ENCODE peak calls at places on chromosome 14, in six cellular contexts. S, L, Q, R, T and N are unnamed samples.
A peak's percentile ranks its signal among the peaks of the same experiment; 100 is the strongest.

GRCh38 chr14:34212574-34212973 is 249.5 kb downstream of the SPTSSA start:
- DNase-seq in L (no peak), T (no peak), Q (no peak), S (no peak), R (no peak), N (no peak)

GRCh38 chr14:21192875-21193535 is 37.1 kb upstream of the OR5AU1 start:
- DNase-seq in Q (no peak), S (no peak), T (no peak), L (no peak), R (no peak), N (no peak)

GRCh38 chr14:41925409-41925808 is 318.7 kb downstream of the LRFN5 start:
- DNase-seq in R (no peak), L (peak; percentile 56), Q (no peak), T (no peak), S (peak; percentile 59), N (no peak)

GRCh38 chr14:58298880-58299664 is 717 bp downstream of the ARID4A start:
- DNase-seq in R (no peak), L (no peak), S (no peak), T (no peak), Q (peak; percentile 29), N (peak; percentile 17)

GRCh38 chr14:91349481-91350074 is 68.0 kb downstream of the CCDC88C start:
- DNase-seq in T (no peak), R (no peak), S (no peak), Q (no peak), L (no peak), N (peak; percentile 29)

GRCh38 chr14:105481886-105482454 is 4.7 kb upstream of the CRIP1 start:
- DNase-seq in S (peak; percentile 99), Q (peak; percentile 90), R (peak; percentile 47), L (peak; percentile 97), T (peak; percentile 97), N (peak; percentile 96)

GRCh38 chr14:45028107-45028626 is 55.7 kb upstream of the PRPF39 start:
- DNase-seq in T (no peak), Q (no peak), S (no peak), L (no peak), R (no peak), N (no peak)

GRCh38 chr14:68495101-68495637 is 297.7 kb downstream of the ZFP36L1 start:
- DNase-seq in R (no peak), S (no peak), T (no peak), L (no peak), Q (no peak), N (peak; percentile 18)

GRCh38 chr14:92437309-92437708 is 76.3 kb upstream of the RIN3 start:
- DNase-seq in L (no peak), R (no peak), S (no peak), Q (no peak), T (no peak), N (no peak)

GRCh38 chr14:103126873-103127304 is 3.6 kb downstream of the TNFAIP2 start:
- DNase-seq in S (no peak), L (no peak), T (no peak), R (no peak), Q (no peak), N (no peak)

GRCh38 chr14:79515158-79515557 is 696.1 kb downstream of the DIO2 start:
- DNase-seq in R (no peak), L (no peak), S (no peak), T (no peak), Q (no peak), N (no peak)

GRCh38 chr14:66495214-66496098 is 9.3 kb downstream of the CCDC196 start:
- DNase-seq in Q (peak; percentile 6), S (peak; percentile 85), R (no peak), T (peak; percentile 39), L (peak; percentile 62), N (no peak)

GRCh38 chr14:84017533-84017932 is 1512.4 kb upstream of the FLRT2 start:
- DNase-seq in R (no peak), T (no peak), Q (no peak), S (no peak), L (no peak), N (no peak)

GRCh38 chr14:68934034-68934433 is 45.1 kb downstream of the ACTN1 start:
- DNase-seq in T (no peak), Q (no peak), S (no peak), R (no peak), L (no peak), N (no peak)

GRCh38 chr14:102493096-102493495 is 16.5 kb downstream of the ANKRD9 start:
- DNase-seq in S (no peak), R (no peak), Q (no peak), L (no peak), T (no peak), N (no peak)

GRCh38 chr14:81329640-81330385 is 70.3 kb downstream of the STON2 start:
- DNase-seq in Q (no peak), S (no peak), L (no peak), R (no peak), T (no peak), N (no peak)

GRCh38 chr14:98906123-98906995 is 365.6 kb downstream of the BCL11B start:
- DNase-seq in L (peak; percentile 75), T (peak; percentile 47), S (no peak), Q (no peak), R (no peak), N (no peak)

GRCh38 chr14:64745511-64746041 is 41.4 kb downstream of the PLEKHG3 start:
- DNase-seq in Q (no peak), R (no peak), L (no peak), S (peak; percentile 17), T (no peak), N (no peak)

GRCh38 chr14:106586098-106586704 is 1059.8 kb downstream of the TMEM121 start:
- DNase-seq in Q (peak; percentile 52), L (no peak), S (no peak), R (no peak), T (peak; percentile 7), N (peak; percentile 54)

GRCh38 chr14:89207925-89208328 is 209.1 kb downstream of the FOXN3 start:
- DNase-seq in Q (no peak), L (no peak), R (no peak), T (no peak), S (no peak), N (no peak)

GRCh38 chr14:83867871-83868270 is 1662.1 kb upstream of the FLRT2 start:
- DNase-seq in T (peak; percentile 21), S (no peak), Q (no peak), R (no peak), L (no peak), N (no peak)

GRCh38 chr14:63766616-63767015 is 38.8 kb upstream of the SGPP1 start:
- DNase-seq in Q (no peak), R (no peak), S (no peak), L (no peak), T (no peak), N (no peak)

GRCh38 chr14:65938738-65939137 is 526.2 kb downstream of the FUT8 start:
- DNase-seq in L (no peak), Q (no peak), T (no peak), S (no peak), R (no peak), N (no peak)

GRCh38 chr14:45716506-45716905 is 463.5 kb upstream of the MIS18BP1 start:
- DNase-seq in L (no peak), Q (no peak), T (no peak), S (no peak), R (no peak), N (no peak)

GRCh38 chr14:55699131-55700057 is 119.4 kb downstream of the KTN1 start:
- DNase-seq in Q (no peak), L (no peak), R (no peak), T (no peak), S (peak; percentile 87), N (no peak)

GRCh38 chr14:57199911-57200310 is 68.8 kb downstream of the EXOC5 start:
- DNase-seq in Q (no peak), R (no peak), S (peak; percentile 54), L (peak; percentile 9), T (no peak), N (no peak)

GRCh38 chr14:91284146-91284790 is 39.8 kb upstream of the GPR68 start:
- DNase-seq in T (no peak), S (peak; percentile 78), L (no peak), Q (no peak), R (no peak), N (no peak)

GRCh38 chr14:26596722-26597030 is 1.2 kb downstream of the NOVA1 start:
- DNase-seq in S (peak; percentile 40), T (peak; percentile 21), Q (no peak), R (no peak), L (no peak), N (no peak)

GRCh38 chr14:21072102-21072501 is 2.0 kb downstream of the ARHGEF40 start:
- DNase-seq in L (peak; percentile 25), R (no peak), Q (no peak), T (peak; percentile 59), S (peak; percentile 76), N (no peak)

GRCh38 chr14:101956179-101956885 is 8.0 kb upstream of the DYNC1H1 start:
- DNase-seq in S (no peak), L (no peak), Q (no peak), T (no peak), R (no peak), N (no peak)

GRCh38 chr14:44979273-44979672 is 17.3 kb downstream of the TOGARAM1 start:
- DNase-seq in S (no peak), Q (no peak), T (no peak), R (no peak), L (no peak), N (no peak)

GRCh38 chr14:81478446-81478845 is 55.2 kb downstream of the SEL1L start:
- DNase-seq in R (no peak), T (no peak), S (no peak), Q (no peak), L (no peak), N (no peak)

GRCh38 chr14:105026789-105027563 is 6.1 kb upstream of the CDCA4 start:
- DNase-seq in S (peak; percentile 58), R (no peak), Q (no peak), T (no peak), L (peak; percentile 82), N (no peak)

GRCh38 chr14:104724407-104724980 is 465 bp downstream of the ADSS1 start:
- DNase-seq in L (no peak), T (no peak), R (no peak), Q (no peak), S (no peak), N (no peak)